ENCODE peak calls at places on chromosome 15, in five cellular contexts. I is GM13977, U is ovary, W is MV-4-11, C is lower lobe of right lung. G is an unnamed sample.

GRCh38 chr15:74406992-74407705 is 26.6 kb downstream of the SEMA7A start:
- DNase-seq in C (no peak), U (peak), W (peak), I (no peak), G (peak)

GRCh38 chr15:29680806-29681485 is 141.3 kb downstream of the TJP1 start:
- DNase-seq in U (no peak), C (no peak), W (no peak), I (no peak), G (no peak)

GRCh38 chr15:43209059-43209824 is 11.6 kb downstream of the EPB42 start:
- DNase-seq in U (no peak), C (no peak), I (peak), W (peak), G (no peak)

GRCh38 chr15:69468241-69469121 is 15.9 kb downstream of the RPLP1 start:
- DNase-seq in U (no peak), W (peak), I (peak), C (peak), G (peak)

GRCh38 chr15:70308011-70308761 is 210.5 kb upstream of the TLE3 start:
- DNase-seq in C (no peak), U (no peak), I (peak), W (peak), G (peak)

GRCh38 chr15:87573534-87573933 is 683.0 kb downstream of the NTRK3 start:
- DNase-seq in U (no peak), W (no peak), I (no peak), C (no peak), G (no peak)

GRCh38 chr15:53384417-53384816 is 375.0 kb downstream of the WDR72 start:
- DNase-seq in U (no peak), I (no peak), C (no peak), W (no peak), G (no peak)

GRCh38 chr15:99443056-99443756 is 122.6 kb upstream of the MEF2A start:
- DNase-seq in C (no peak), W (no peak), U (peak), I (no peak), G (no peak)

GRCh38 chr15:64102497-64102896 is 6.7 kb downstream of the SNX1 start:
- DNase-seq in I (no peak), C (no peak), W (no peak), U (no peak), G (no peak)

GRCh38 chr15:70096215-70096974 is 1.3 kb downstream of the TLE3 start:
- DNase-seq in U (peak), W (no peak), I (peak), C (peak), G (peak)

GRCh38 chr15:36793205-36793604 is 213.8 kb downstream of the CDIN1 start:
- DNase-seq in I (no peak), C (no peak), W (no peak), U (no peak), G (no peak)

GRCh38 chr15:49622561-49622960 is 1.7 kb downstream of the DTWD1 start:
- DNase-seq in I (no peak), C (no peak), W (no peak), U (no peak), G (no peak)

GRCh38 chr15:76346666-76347506 is 10.3 kb downstream of the ISL2 start:
- DNase-seq in C (no peak), U (no peak), I (peak), W (no peak), G (no peak)

GRCh38 chr15:25182098-25182478 is 227.3 kb downstream of the SNRPN start:
- DNase-seq in I (no peak), C (peak), U (no peak), W (no peak), G (no peak)

GRCh38 chr15:66766282-66767228 is 64.5 kb downstream of the SMAD6 start:
- DNase-seq in I (no peak), C (no peak), W (no peak), U (no peak), G (no peak)

GRCh38 chr15:51973220-51973619 is 1.6 kb upstream of the LEO1 start:
- DNase-seq in I (no peak), W (no peak), C (no peak), U (no peak), G (no peak)

GRCh38 chr15:67762610-67763368 is 62.5 kb upstream of the SKOR1 start:
- DNase-seq in C (no peak), W (no peak), I (peak), U (no peak), G (no peak)

GRCh38 chr15:36832792-36833191 is 253.4 kb downstream of the CDIN1 start:
- DNase-seq in U (no peak), W (no peak), C (no peak), I (no peak), G (no peak)

GRCh38 chr15:89496155-89497098 is at the start of gene RHCG:
- DNase-seq in I (peak), W (no peak), U (no peak), C (no peak), G (peak)

GRCh38 chr15:100714034-100714748 is 111.8 kb downstream of the ASB7 start:
- DNase-seq in I (no peak), U (no peak), W (no peak), C (no peak), G (no peak)

GRCh38 chr15:52523646-52524045 is 5.0 kb downstream of the MYO5A start:
- DNase-seq in U (no peak), W (peak), I (no peak), C (no peak), G (no peak)

GRCh38 chr15:32119286-32119685 is 89.0 kb downstream of the CHRNA7 start:
- DNase-seq in I (no peak), C (no peak), U (no peak), W (no peak), G (no peak)

GRCh38 chr15:63166219-63166618 is 8.9 kb upstream of the RPS27L start:
- DNase-seq in I (no peak), W (peak), U (no peak), C (no peak), G (peak)

GRCh38 chr15:29942144-29942543 is 119.9 kb upstream of the TJP1 start:
- DNase-seq in W (no peak), C (no peak), I (no peak), U (no peak), G (no peak)

GRCh38 chr15:74790080-74790916 is 8.4 kb downstream of the CSK start:
- DNase-seq in U (peak), C (peak), I (no peak), W (peak), G (peak)

GRCh38 chr15:77494073-77494472 is 73.4 kb downstream of the HMG20A start:
- DNase-seq in U (no peak), W (no peak), I (no peak), C (no peak), G (no peak)

GRCh38 chr15:59222106-59222505 is 15.5 kb downstream of the LDHAL6B start:
- DNase-seq in W (no peak), C (no peak), U (no peak), I (no peak), G (no peak)

GRCh38 chr15:65323071-65323511 is 18.6 kb downstream of the RNU5B-1 start:
- DNase-seq in W (no peak), I (no peak), C (no peak), U (peak), G (peak)

GRCh38 chr15:73075151-73075859 is 23.0 kb downstream of the NEO1 start:
- DNase-seq in W (no peak), C (no peak), U (no peak), I (no peak), G (no peak)

GRCh38 chr15:34721157-34721801 is 33.5 kb downstream of the GJD2 start:
- DNase-seq in C (no peak), W (no peak), U (no peak), I (no peak), G (no peak)

GRCh38 chr15:87609909-87610308 is 646.6 kb downstream of the NTRK3 start:
- DNase-seq in C (no peak), U (no peak), W (no peak), I (no peak), G (no peak)

GRCh38 chr15:100043069-100043641 is 298.6 kb downstream of the ADAMTS17 start:
- DNase-seq in U (peak), I (no peak), C (no peak), W (peak), G (peak)

GRCh38 chr15:73010154-73011152 is 41.8 kb upstream of the NEO1 start:
- DNase-seq in U (no peak), I (no peak), W (no peak), C (no peak), G (no peak)

G was measured in KBM-7.